ENCODE peak calls at places on chromosomes 16 and 17, in seven cellular contexts. T is NCI-H1436, P is left ventricle myocardium inferior, A is NCI-H1105, B is NAMALWA, V is iris pigment epithelial cell, M is astrocyte of the hippocampus. F is an unnamed sample.

GRCh38 chr16:2043296-2043979 is 4.2 kb downstream of the NTHL1 start:
- DNase-seq in T (peak), P (no peak), A (no peak), B (no peak), V (no peak), M (no peak), F (no peak)

GRCh38 chr17:68053237-68054030 is 17.9 kb downstream of the KPNA2 start:
- DNase-seq in T (no peak), P (peak), A (no peak), B (no peak), V (no peak), M (no peak), F (no peak)

GRCh38 chr17:80877095-80877828 is 114.4 kb upstream of the CHMP6 start:
- DNase-seq in T (no peak), P (no peak), A (no peak), B (no peak), V (no peak), M (no peak), F (no peak)

GRCh38 chr16:69754143-69754468 is 620 bp downstream of the NOB1 start:
- DNase-seq in T (no peak), P (no peak), A (no peak), B (no peak), V (no peak), M (no peak), F (no peak)

GRCh38 chr16:68486671-68487495 is 38.6 kb upstream of the SMPD3 start:
- DNase-seq in T (peak), P (no peak), A (no peak), B (no peak), V (no peak), M (no peak), F (no peak)

GRCh38 chr16:83143788-83144187 is 517.0 kb downstream of the CDH13 start:
- DNase-seq in T (no peak), P (no peak), A (no peak), B (no peak), V (peak), M (peak), F (no peak)

GRCh38 chr16:78126662-78127061 is 27.2 kb downstream of the WWOX start:
- DNase-seq in T (no peak), P (no peak), A (no peak), B (no peak), V (no peak), M (no peak), F (no peak)

GRCh38 chr16:54453863-54454262 is 167.3 kb upstream of the IRX3 start:
- DNase-seq in T (no peak), P (no peak), A (no peak), B (no peak), V (no peak), M (peak), F (no peak)

GRCh38 chr17:21502301-21502700 is 126.1 kb downstream of the KCNJ12 start:
- DNase-seq in T (no peak), P (no peak), A (no peak), B (no peak), V (no peak), M (no peak), F (no peak)

GRCh38 chr16:4511441-4512082 is 27.0 kb downstream of the CDIP1 start:
- DNase-seq in T (no peak), P (peak), A (peak), B (peak), V (peak), M (peak), F (peak)

GRCh38 chr16:17397499-17397891 is 73.3 kb downstream of the XYLT1 start:
- DNase-seq in T (peak), P (no peak), A (peak), B (peak), V (no peak), M (peak), F (no peak)

GRCh38 chr17:45680360-45680759 is 103.8 kb upstream of the CRHR1 start:
- DNase-seq in T (no peak), P (no peak), A (peak), B (no peak), V (no peak), M (no peak), F (no peak)

GRCh38 chr17:4510615-4510941 is 11.9 kb downstream of the SPNS2 start:
- DNase-seq in T (no peak), P (no peak), A (no peak), B (no peak), V (no peak), M (no peak), F (no peak)

GRCh38 chr17:45353047-45353446 is 36.2 kb upstream of the MAP3K14 start:
- DNase-seq in T (no peak), P (no peak), A (no peak), B (no peak), V (no peak), M (no peak), F (no peak)

GRCh38 chr16:89230210-89230609 is 12.7 kb downstream of the ZNF778 start:
- DNase-seq in T (no peak), P (no peak), A (no peak), B (no peak), V (no peak), M (no peak), F (no peak)

GRCh38 chr16:73048292-73049050 is 543 bp upstream of the ZFHX3 start:
- DNase-seq in T (no peak), P (peak), A (no peak), B (no peak), V (no peak), M (peak), F (no peak)

GRCh38 chr16:80938035-80938927 is 68.4 kb downstream of the CMC2 start:
- DNase-seq in T (no peak), P (no peak), A (no peak), B (no peak), V (peak), M (peak), F (no peak)

GRCh38 chr17:55717432-55717831 is 5.2 kb downstream of the TMEM100 start:
- DNase-seq in T (no peak), P (no peak), A (no peak), B (no peak), V (no peak), M (no peak), F (no peak)

GRCh38 chr17:49219987-49220386 is 9.5 kb downstream of the ABI3 start:
- DNase-seq in T (no peak), P (no peak), A (no peak), B (no peak), V (no peak), M (no peak), F (no peak)

F was measured in NCI-H2107.